ENCODE peak calls at places on chromosomes 12 and 14, in four cellular contexts. Z, T, W and K are unnamed samples.
A peak's percentile ranks its signal among the peaks of the same experiment; 100 is the strongest.

GRCh38 chr14:58428011-58428807 is 690 bp downstream of the KIAA0586 start:
- DNase-seq in Z (no peak), W (peak; percentile 71), T (peak; percentile 43), K (peak; percentile 65)

GRCh38 chr12:121600702-121601336 is 20.0 kb upstream of the KDM2B start:
- DNase-seq in T (no peak), Z (no peak), W (no peak), K (no peak)

GRCh38 chr14:41606249-41607118 is at the start of gene LRFN5:
- DNase-seq in T (no peak), W (peak; percentile 19), Z (peak; percentile 55), K (peak; percentile 59)

GRCh38 chr12:124694846-124695497 is 127.6 kb upstream of the NCOR2 start:
- DNase-seq in W (peak; percentile 85), Z (no peak), T (peak; percentile 96), K (peak; percentile 82)

GRCh38 chr14:75310295-75311059 is 31.8 kb downstream of the FOS start:
- DNase-seq in T (peak; percentile 22), Z (no peak), W (peak; percentile 94), K (peak; percentile 98)

GRCh38 chr14:91889477-91890211 is 22.3 kb upstream of the TC2N start:
- DNase-seq in T (no peak), Z (no peak), W (no peak), K (no peak)

GRCh38 chr14:73861060-73861459 is 9.4 kb downstream of the PTGR2 start:
- DNase-seq in W (no peak), Z (no peak), T (no peak), K (no peak)

GRCh38 chr14:100584056-100585031 is 2.9 kb downstream of the BEGAIN start:
- DNase-seq in W (no peak), Z (no peak), T (no peak), K (no peak)

GRCh38 chr14:47674148-47674545 is 1.3 kb downstream of the MDGA2 start:
- DNase-seq in T (no peak), Z (no peak), W (peak; percentile 0), K (no peak)

GRCh38 chr14:26332966-26333365 is 264.9 kb downstream of the NOVA1 start:
- DNase-seq in Z (no peak), T (no peak), W (peak; percentile 9), K (peak; percentile 28)

GRCh38 chr12:131643581-131644452 is 67.1 kb upstream of the SFSWAP start:
- DNase-seq in Z (peak; percentile 11), W (no peak), T (no peak), K (no peak)

GRCh38 chr14:83251402-83251801 is 1717.7 kb upstream of the SEL1L start:
- DNase-seq in W (no peak), T (no peak), Z (no peak), K (no peak)

GRCh38 chr12:86170051-86170450 is 86.1 kb downstream of the MGAT4C start:
- DNase-seq in Z (no peak), T (no peak), W (peak; percentile 1), K (no peak)

GRCh38 chr12:6742833-6743232 is 10.1 kb downstream of the MLF2 start:
- DNase-seq in T (no peak), Z (no peak), W (no peak), K (no peak)

GRCh38 chr14:62015945-62016344 is 253.7 kb downstream of the SNAPC1 start:
- DNase-seq in T (no peak), W (peak; percentile 69), Z (peak; percentile 5), K (peak; percentile 12)

GRCh38 chr14:60653709-60654161 is 4.5 kb upstream of the SIX1 start:
- DNase-seq in Z (no peak), T (no peak), W (no peak), K (no peak)

GRCh38 chr14:69090187-69090789 is 62.6 kb downstream of the DCAF5 start:
- DNase-seq in T (peak; percentile 30), Z (no peak), W (peak; percentile 61), K (peak; percentile 61)